ENCODE peak calls at places on chromosomes 1 and 21, in eight cellular contexts. B is cardiac fibroblast, K is sigmoid colon, Z is fibroblast of lung, A is lower lobe of right lung, V is progenitor cell of endocrine pancreas, C is AG09309, D is lower leg skin. M is an unnamed sample.

GRCh38 chr1:234281826-234282489 is 91.3 kb upstream of the COA6 start:
- DNase-seq in B (no peak), K (no peak), Z (no peak), A (no peak), V (no peak), C (no peak), D (no peak), M (no peak)

GRCh38 chr21:46562472-46562871 is 42.4 kb downstream of the S100B start:
- DNase-seq in B (no peak), K (no peak), Z (no peak), A (peak), V (no peak), C (no peak), D (no peak), M (no peak)

GRCh38 chr1:207988326-207989005 is 77.5 kb upstream of the CD34 start:
- DNase-seq in B (no peak), K (no peak), Z (no peak), A (no peak), V (no peak), C (no peak), D (no peak), M (no peak)

GRCh38 chr1:36016686-36017085 is 67.2 kb upstream of the TEKT2 start:
- DNase-seq in B (no peak), K (no peak), Z (no peak), A (no peak), V (no peak), C (no peak), D (no peak), M (no peak)

GRCh38 chr1:197740992-197741391 is 34.3 kb downstream of the DENND1B start:
- DNase-seq in B (no peak), K (no peak), Z (no peak), A (no peak), V (no peak), C (no peak), D (no peak), M (no peak)

GRCh38 chr1:119184972-119185371 is 44.5 kb upstream of the WARS2 start:
- DNase-seq in B (no peak), K (no peak), Z (no peak), A (no peak), V (no peak), C (no peak), D (no peak), M (no peak)

GRCh38 chr1:243595527-243596206 is 254.4 kb downstream of the AKT3 start:
- DNase-seq in B (peak), K (no peak), Z (peak), A (no peak), V (no peak), C (no peak), D (no peak), M (no peak)

GRCh38 chr1:79380078-79380477 is 373.5 kb upstream of the ADGRL4 start:
- DNase-seq in B (no peak), K (no peak), Z (no peak), A (no peak), V (no peak), C (no peak), D (no peak), M (no peak)

GRCh38 chr21:44086636-44087425 is 20.4 kb upstream of the PWP2 start:
- DNase-seq in B (no peak), K (no peak), Z (no peak), A (no peak), V (no peak), C (no peak), D (no peak), M (no peak)

GRCh38 chr1:8348777-8349472 is 31.0 kb downstream of the SLC45A1 start:
- DNase-seq in B (peak), K (no peak), Z (peak), A (peak), V (peak), C (no peak), D (no peak), M (peak)

GRCh38 chr1:23427550-23427949 is 3.0 kb upstream of the TCEA3 start:
- DNase-seq in B (no peak), K (no peak), Z (no peak), A (no peak), V (no peak), C (no peak), D (no peak), M (no peak)

GRCh38 chr1:36008546-36009197 is 75.2 kb upstream of the TEKT2 start:
- DNase-seq in B (peak), K (no peak), Z (peak), A (no peak), V (no peak), C (peak), D (no peak), M (no peak)

GRCh38 chr1:66532798-66533783 is 862 bp upstream of the SGIP1 start:
- DNase-seq in B (peak), K (peak), Z (peak), A (peak), V (no peak), C (peak), D (no peak), M (no peak)

GRCh38 chr1:2480236-2480985 is 4.3 kb downstream of the PLCH2 start:
- DNase-seq in B (no peak), K (no peak), Z (no peak), A (no peak), V (no peak), C (no peak), D (no peak), M (no peak)

GRCh38 chr1:28087614-28088167 is 719 bp downstream of the EYA3 start:
- DNase-seq in B (peak), K (no peak), Z (peak), A (no peak), V (no peak), C (no peak), D (no peak), M (peak)

GRCh38 chr1:4489486-4489885 is 164.9 kb upstream of the AJAP1 start:
- DNase-seq in B (no peak), K (no peak), Z (no peak), A (no peak), V (no peak), C (no peak), D (no peak), M (no peak)

GRCh38 chr1:4486408-4487120 is 167.8 kb upstream of the AJAP1 start:
- DNase-seq in B (no peak), K (no peak), Z (no peak), A (no peak), V (no peak), C (no peak), D (no peak), M (no peak)

GRCh38 chr1:4485878-4486277 is 168.5 kb upstream of the AJAP1 start:
- DNase-seq in B (no peak), K (no peak), Z (no peak), A (no peak), V (no peak), C (no peak), D (no peak), M (no peak)

GRCh38 chr1:4485398-4485797 is 169.0 kb upstream of the AJAP1 start:
- DNase-seq in B (no peak), K (no peak), Z (no peak), A (no peak), V (no peak), C (no peak), D (no peak), M (no peak)

GRCh38 chr1:4488018-4488417 is 166.4 kb upstream of the AJAP1 start:
- DNase-seq in B (no peak), K (no peak), Z (no peak), A (no peak), V (no peak), C (no peak), D (no peak), M (no peak)
- TF ChIP-seq CTCF in B (no peak), K (no peak), Z (no peak), A (no peak), V (no peak), C (no peak), D (no peak), M (no peak)

DNA sequence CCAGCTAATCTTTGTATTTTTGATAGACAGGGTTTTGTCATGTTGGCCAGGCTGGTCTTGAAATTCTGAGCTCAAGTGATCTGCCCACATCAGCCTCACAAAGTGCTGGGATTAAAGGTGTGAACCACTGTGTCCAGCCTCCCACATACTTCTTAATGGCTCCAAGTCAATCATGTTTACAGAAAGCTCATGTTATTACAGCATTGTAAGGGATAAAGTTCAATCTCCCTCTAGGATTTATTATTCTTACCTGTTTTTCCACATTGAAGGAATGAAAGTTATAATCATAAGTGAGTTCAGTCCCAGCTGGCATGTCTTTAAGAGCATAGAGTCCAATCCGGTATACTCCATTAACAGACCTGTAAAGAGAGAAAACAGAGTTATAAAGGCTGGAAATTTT is 39.4 kb downstream of the RUSC1 start:
- DNase-seq in B (no peak), K (no peak), Z (no peak), A (no peak), V (no peak), C (no peak), D (no peak), M (no peak)
- TF ChIP-seq CTCF in B (no peak), K (no peak), Z (no peak), A (no peak), V (no peak), C (no peak), D (no peak), M (no peak)

DNA sequence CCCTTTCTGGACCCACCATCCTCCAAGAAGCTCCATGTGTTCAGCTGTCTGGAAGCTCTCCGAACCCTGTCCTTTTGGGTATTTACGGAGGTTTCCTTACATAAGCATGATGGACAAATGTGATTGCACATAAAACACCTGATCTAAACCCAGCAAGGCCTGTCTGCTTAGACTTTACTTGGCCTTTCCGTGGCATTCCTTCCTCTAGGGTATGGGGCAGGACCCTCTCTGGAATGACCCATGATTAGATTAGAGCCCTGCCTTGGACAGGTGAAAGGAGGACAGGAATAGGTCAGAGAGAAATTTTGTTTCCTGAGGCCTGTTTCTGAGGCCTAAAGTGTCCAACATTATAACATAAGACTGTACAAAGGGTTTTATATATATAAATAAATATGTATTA is 16.9 kb downstream of the PTPRU start:
- DNase-seq in B (no peak), K (no peak), Z (no peak), A (no peak), V (no peak), C (no peak), D (no peak), M (no peak)
- TF ChIP-seq CTCF in B (no peak), K (no peak), Z (no peak), A (no peak), V (peak), C (no peak), D (no peak), M (no peak)

GRCh38 chr1:150872572-150872971 is 3.8 kb downstream of the ARNT start:
- DNase-seq in B (no peak), K (no peak), Z (no peak), A (no peak), V (no peak), C (no peak), D (no peak), M (no peak)

GRCh38 chr1:150873521-150873920 is 2.9 kb downstream of the ARNT start:
- DNase-seq in B (no peak), K (no peak), Z (no peak), A (no peak), V (no peak), C (no peak), D (no peak), M (no peak)

GRCh38 chr1:150874455-150875196 is 1.8 kb downstream of the ARNT start:
- DNase-seq in B (no peak), K (no peak), Z (peak), A (no peak), V (no peak), C (no peak), D (no peak), M (no peak)

GRCh38 chr1:150875197-150876110 is 945 bp downstream of the ARNT start:
- DNase-seq in B (no peak), K (no peak), Z (peak), A (no peak), V (no peak), C (no peak), D (no peak), M (no peak)

DNA sequence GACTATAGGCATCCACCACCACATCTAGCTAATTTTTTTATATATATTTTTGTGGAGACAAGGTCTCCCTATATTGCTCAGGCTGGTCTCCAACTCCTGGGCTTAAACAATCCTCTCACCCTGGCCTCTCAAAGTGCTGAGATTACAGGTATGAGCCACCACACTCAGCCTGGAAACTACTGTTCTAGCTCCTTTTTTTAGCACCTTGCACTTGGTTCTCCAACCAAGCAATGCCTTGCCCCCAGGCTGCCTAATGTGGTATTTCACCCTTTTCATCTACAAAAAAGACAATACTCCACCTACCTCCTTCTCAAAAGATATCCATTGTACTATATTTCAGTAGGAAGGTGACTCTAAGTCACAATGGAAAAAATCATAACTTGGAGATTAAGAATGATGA is 6.7 kb downstream of the ARNT start:
- DNase-seq in B (no peak), K (no peak), Z (no peak), A (no peak), V (no peak), C (no peak), D (no peak), M (no peak)
- TF ChIP-seq CTCF in B (peak), K (no peak), Z (no peak), A (no peak), V (no peak), C (no peak), D (no peak), M (no peak)

DNA sequence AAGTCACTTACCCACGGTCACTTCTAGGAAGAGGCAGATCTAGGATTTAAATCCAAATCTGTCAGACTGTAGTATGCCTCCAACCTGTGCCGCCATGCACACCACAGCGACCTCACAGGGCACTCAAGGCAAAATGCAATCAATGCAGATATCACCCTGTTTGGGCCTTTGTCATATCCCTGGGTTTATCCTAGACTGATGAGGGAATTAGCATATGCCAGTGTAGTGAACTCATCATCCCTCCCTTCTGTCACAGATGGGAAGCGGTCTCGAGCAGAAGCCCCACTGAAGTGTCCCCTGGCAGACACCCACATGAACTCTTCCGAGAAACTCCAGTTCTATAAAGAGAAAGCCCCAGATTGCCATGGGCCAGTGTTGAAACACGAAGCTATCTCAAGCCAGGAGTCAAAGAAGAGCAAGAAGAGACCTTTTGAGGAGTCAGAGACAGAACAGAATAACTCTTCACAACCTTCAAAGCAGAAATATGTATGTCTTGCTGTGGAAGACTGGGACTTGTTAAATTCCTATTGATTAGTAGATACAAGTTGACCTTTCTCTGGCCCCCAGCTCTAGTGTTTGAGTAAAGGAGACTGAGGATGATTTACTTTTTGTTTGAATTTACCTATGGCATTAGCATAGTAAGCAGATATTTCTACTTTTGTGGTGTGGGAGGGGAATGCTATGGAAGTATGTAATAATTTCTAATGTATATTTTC is 21.4 kb downstream of the LRRC42 start:
- DNase-seq in B (no peak), K (no peak), Z (no peak), A (no peak), V (no peak), C (no peak), D (no peak), M (no peak)
- TF ChIP-seq CTCF in B (no peak), K (no peak), Z (no peak), A (no peak), V (peak), C (no peak), D (no peak), M (no peak)

GRCh38 chr1:39861003-39861402 is 22.3 kb downstream of the TRIT1 start:
- DNase-seq in B (no peak), K (no peak), Z (no peak), A (no peak), V (no peak), C (no peak), D (no peak), M (no peak)

GRCh38 chr1:39859859-39860812 is 23.2 kb downstream of the TRIT1 start:
- DNase-seq in B (no peak), K (no peak), Z (no peak), A (no peak), V (no peak), C (no peak), D (no peak), M (no peak)

GRCh38 chr1:39863177-39863576 is 20.1 kb downstream of the TRIT1 start:
- DNase-seq in B (no peak), K (no peak), Z (no peak), A (no peak), V (no peak), C (no peak), D (no peak), M (no peak)

GRCh38 chr1:39866767-39867166 is 16.5 kb downstream of the TRIT1 start:
- DNase-seq in B (peak), K (no peak), Z (peak), A (no peak), V (no peak), C (peak), D (no peak), M (no peak)

DNA sequence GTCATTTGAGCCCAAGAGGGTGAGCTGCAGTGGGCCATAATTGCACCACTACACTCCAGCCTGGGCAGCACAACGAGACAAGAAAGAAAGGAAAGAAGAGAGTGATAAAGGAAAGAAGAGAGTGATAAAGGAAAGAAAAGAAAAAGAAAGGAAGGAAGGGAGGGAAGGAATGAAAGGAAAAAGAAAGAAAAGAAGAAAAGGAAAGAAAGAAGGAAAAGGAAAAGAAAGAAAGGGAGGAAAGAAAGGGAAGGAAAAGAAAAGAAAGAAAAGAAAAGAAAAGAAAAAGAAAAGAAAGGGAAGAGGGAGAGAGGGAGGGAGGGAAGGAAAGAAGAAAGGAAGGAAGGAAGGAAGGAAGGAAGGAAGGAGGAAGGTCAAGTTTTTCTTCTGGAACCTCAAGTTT is 17.5 kb downstream of the TRIT1 start:
- DNase-seq in B (no peak), K (no peak), Z (no peak), A (no peak), V (no peak), C (no peak), D (no peak), M (no peak)
- TF ChIP-seq CTCF in B (no peak), K (no peak), Z (no peak), A (no peak), V (no peak), C (no peak), D (no peak), M (no peak)

DNA sequence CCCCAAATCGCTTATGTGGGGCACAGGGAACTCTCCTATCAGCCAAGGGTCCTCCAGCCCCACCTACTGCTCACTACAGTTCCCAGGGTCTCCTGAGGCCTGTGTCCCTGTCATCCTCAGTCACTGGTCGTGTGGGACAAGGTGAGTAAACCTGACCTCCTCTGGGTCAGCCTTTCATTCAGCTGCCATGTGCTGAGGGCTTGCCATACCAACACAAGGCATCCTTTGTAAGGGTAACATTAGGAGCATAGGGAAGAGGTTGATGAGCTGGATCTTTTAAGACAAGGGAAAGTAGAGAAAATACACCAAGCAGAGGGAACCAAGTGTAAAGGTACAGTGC is 11.2 kb upstream of the SNAPIN start:
- DNase-seq in B (no peak), K (no peak), Z (no peak), A (no peak), V (no peak), C (no peak), D (no peak), M (no peak)
- TF ChIP-seq CTCF in B (no peak), K (no peak), Z (no peak), A (no peak), V (no peak), C (no peak), D (no peak), M (no peak)

GRCh38 chr1:230068952-230069684 is 2.1 kb downstream of the GALNT2 start:
- DNase-seq in B (no peak), K (no peak), Z (peak), A (no peak), V (no peak), C (no peak), D (no peak), M (no peak)
- TF ChIP-seq CTCF in B (no peak), K (no peak), Z (peak), A (no peak), V (no peak), C (no peak), D (no peak), M (no peak)

GRCh38 chr1:84504580-84505021 is 1.6 kb upstream of the SPATA1 start:
- DNase-seq in B (peak), K (no peak), Z (peak), A (no peak), V (no peak), C (peak), D (no peak), M (no peak)
- TF ChIP-seq CTCF in B (no peak), K (no peak), Z (peak), A (no peak), V (no peak), C (no peak), D (no peak), M (no peak)

GRCh38 chr1:24951337-24951736 is 21.3 kb upstream of the RUNX3 start:
- DNase-seq in B (no peak), K (no peak), Z (no peak), A (no peak), V (no peak), C (no peak), D (no peak), M (no peak)

GRCh38 chr1:24951810-24952412 is 21.8 kb upstream of the RUNX3 start:
- DNase-seq in B (no peak), K (no peak), Z (no peak), A (no peak), V (no peak), C (no peak), D (no peak), M (no peak)

GRCh38 chr1:24954631-24955030 is 24.6 kb upstream of the RUNX3 start:
- DNase-seq in B (no peak), K (peak), Z (no peak), A (no peak), V (no peak), C (no peak), D (no peak), M (no peak)

GRCh38 chr1:24954022-24954421 is 23.9 kb upstream of the RUNX3 start:
- DNase-seq in B (no peak), K (no peak), Z (no peak), A (no peak), V (no peak), C (no peak), D (no peak), M (no peak)

DNA sequence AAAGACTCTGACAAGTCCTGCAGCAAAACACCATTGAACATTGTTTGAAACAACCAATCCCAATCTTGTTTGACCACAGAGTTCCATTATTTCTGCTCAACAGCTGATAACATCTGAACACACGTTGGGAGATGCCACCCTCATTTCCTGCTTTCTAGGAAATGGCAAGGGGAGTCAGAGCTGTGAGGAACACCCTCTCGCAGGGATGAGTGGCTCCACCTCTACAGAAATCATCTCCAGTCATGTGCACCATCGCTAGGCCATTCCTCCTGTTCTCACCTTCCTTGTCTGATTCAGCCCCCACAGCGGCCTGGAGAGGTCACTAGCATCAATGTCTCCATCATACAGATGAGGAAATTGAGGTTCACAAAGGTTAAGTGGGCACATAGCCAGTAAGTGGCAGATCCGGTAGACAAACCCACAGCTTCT is 22.4 kb upstream of the RUNX3 start:
- DNase-seq in B (no peak), K (no peak), Z (no peak), A (no peak), V (no peak), C (no peak), D (no peak), M (no peak)
- TF ChIP-seq CTCF in B (no peak), K (no peak), Z (no peak), A (no peak), V (no peak), C (no peak), D (no peak), M (peak)

M was measured in natural killer cell.